ENCODE peak calls at places on chromosome 15, in nine cellular contexts. J is naive thymus-derived CD4-positive, alpha-beta T cell; K is mesenchymal stem cell; F is CD8-positive, alpha-beta memory T cell; W is GM23248; E is heart left ventricle; A is ascending aorta; L is fibroblast of lung; D is tibial artery. I is an unnamed sample. For H3K4me1, the result is how much of the 10 kb centered on the place peaks cover.

GRCh38 chr15:98949624-98950023 is 58.0 kb downstream of the PGPEP1L start:
- DNase-seq in K (no peak), A (no peak), E (no peak), W (no peak), J (no peak), D (no peak), F (no peak), L (no peak), I (no peak)

GRCh38 chr15:34009656-34010055 is 29.3 kb downstream of the AVEN start:
- DNase-seq in E (no peak), A (no peak), L (no peak), J (no peak), D (no peak), F (no peak), W (no peak), K (no peak), I (no peak)

GRCh38 chr15:94004697-94005096 is 226.7 kb upstream of the MCTP2 start:
- DNase-seq in F (no peak), L (no peak), E (no peak), D (peak), W (no peak), K (no peak), J (no peak), A (no peak), I (peak)

GRCh38 chr15:71080705-71081104 is 34.6 kb upstream of the THSD4 start:
- DNase-seq in E (no peak), K (peak), J (no peak), D (peak), L (peak), W (peak), A (no peak), F (no peak), I (no peak)

GRCh38 chr15:81338422-81339007 is 14.6 kb upstream of the STARD5 start:
- DNase-seq in A (no peak), E (peak), W (peak), D (peak), L (peak), J (no peak), F (no peak), K (peak), I (no peak)

GRCh38 chr15:44397869-44398268 is 29.6 kb upstream of the CTDSPL2 start:
- DNase-seq in W (no peak), K (no peak), J (no peak), A (no peak), E (no peak), D (no peak), F (no peak), L (no peak), I (no peak)

GRCh38 chr15:50190723-50191122 is 8.7 kb downstream of the SLC27A2 start:
- DNase-seq in E (no peak), F (no peak), W (no peak), D (no peak), J (no peak), L (no peak), A (no peak), K (no peak), I (no peak)

GRCh38 chr15:40872791-40873526 is 1.1 kb downstream of the RHOV start:
- DNase-seq in J (no peak), E (no peak), W (no peak), F (no peak), L (no peak), D (no peak), A (no peak), K (no peak), I (no peak)

GRCh38 chr15:65651831-65652749 is 30.4 kb downstream of the SLC24A1 start:
- DNase-seq in E (no peak), F (no peak), K (no peak), A (no peak), D (no peak), W (no peak), J (no peak), L (no peak), I (no peak)

GRCh38 chr15:31060429-31061140 is 40.9 kb downstream of the TRPM1 start:
- DNase-seq in W (no peak), J (no peak), K (no peak), E (no peak), F (no peak), L (no peak), D (no peak), A (no peak), I (no peak)

GRCh38 chr15:31296304-31297220 is 30.1 kb upstream of the KLF13 start:
- DNase-seq in F (no peak), E (peak), D (no peak), K (no peak), J (no peak), L (no peak), A (no peak), W (no peak), I (no peak)

GRCh38 chr15:100763764-100764750 is 115.6 kb upstream of the ALDH1A3 start:
- DNase-seq in F (no peak), D (no peak), J (no peak), W (no peak), A (no peak), L (no peak), E (no peak), K (no peak), I (no peak)

GRCh38 chr15:45363334-45363733 is 15.0 kb downstream of the GATM start:
- DNase-seq in A (no peak), F (no peak), L (no peak), D (no peak), K (no peak), E (no peak), W (no peak), J (no peak), I (no peak)

GRCh38 chr15:99438691-99439523 is 126.9 kb upstream of the MEF2A start:
- DNase-seq in D (peak), J (peak), K (peak), F (no peak), W (peak), L (peak), A (no peak), E (peak), I (no peak)

GRCh38 chr15:98874359-98874758 is 133.2 kb downstream of the PGPEP1L start:
- DNase-seq in A (no peak), K (no peak), F (no peak), D (no peak), E (no peak), W (no peak), L (no peak), J (no peak), I (no peak)

GRCh38 chr15:48411971-48412591 is 80.9 kb downstream of the DUT start:
- DNase-seq in K (peak), W (peak), D (no peak), E (no peak), F (no peak), J (no peak), A (no peak), L (peak), I (no peak)

GRCh38 chr15:77144028-77144427 is 73.1 kb upstream of the TSPAN3 start:
- DNase-seq in W (peak), E (no peak), D (no peak), A (no peak), K (peak), J (no peak), F (no peak), L (peak), I (no peak)

GRCh38 chr15:99974246-99974645 is 241.0 kb upstream of the LYSMD4 start:
- DNase-seq in E (no peak), L (no peak), K (no peak), W (no peak), F (no peak), A (no peak), D (no peak), J (no peak), I (no peak)

GRCh38 chr15:31128919-31129768 is 27.6 kb upstream of the TRPM1 start:
- DNase-seq in W (peak), F (peak), D (peak), E (peak), L (peak), J (peak), A (no peak), K (peak), I (peak)

GRCh38 chr15:44545934-44546802 is 9.2 kb downstream of the EIF3J start:
- DNase-seq in L (peak), D (no peak), J (peak), W (peak), E (no peak), F (no peak), A (no peak), K (peak), I (peak)

GRCh38 chr15:77944002-77944867 is 133.3 kb downstream of the TBC1D2B start:
- DNase-seq in F (no peak), L (peak), E (peak), D (peak), W (peak), A (peak), J (no peak), K (peak), I (peak)

GRCh38 chr15:81133782-81134461 is at the start of gene CFAP161:
- DNase-seq in L (peak), F (no peak), K (peak), W (peak), A (peak), E (peak), D (peak), J (no peak), I (peak)

GRCh38 chr15:99296386-99296785 is 45.1 kb downstream of the LRRC28 start:
- DNase-seq in J (no peak), E (no peak), W (peak), F (no peak), D (no peak), K (no peak), L (peak), A (no peak), I (no peak)

GRCh38 chr15:43293402-43293801 is 26.7 kb upstream of the TGM5 start:
- DNase-seq in E (no peak), L (no peak), F (peak), J (no peak), D (no peak), W (peak), K (no peak), A (no peak), I (no peak)

GRCh38 chr15:39747326-39747725 is 35.3 kb downstream of the FSIP1 start:
- DNase-seq in E (no peak), L (peak), A (no peak), K (peak), D (no peak), F (no peak), J (no peak), W (peak), I (no peak)

GRCh38 chr15:39084683-39085530 is 496.0 kb upstream of the THBS1 start:
- DNase-seq in L (peak), A (no peak), E (peak), W (peak), D (no peak), K (peak), J (no peak), F (no peak), I (no peak)

GRCh38 chr15:23897576-23897975 is 210.5 kb upstream of the NDN start:
- DNase-seq in L (no peak), J (no peak), A (no peak), F (no peak), W (no peak), E (no peak), K (no peak), D (no peak), I (no peak)

GRCh38 chr15:81889480-81889871 is 156.3 kb downstream of the MEX3B start:
- DNase-seq in F (no peak), A (no peak), D (no peak), K (peak), L (no peak), E (no peak), J (no peak), W (no peak), I (no peak)

GRCh38 chr15:81336568-81336967 is 12.6 kb upstream of the STARD5 start:
- DNase-seq in L (peak), K (no peak), W (peak), E (no peak), J (peak), F (peak), D (no peak), A (no peak), I (no peak)

GRCh38 chr15:23954931-23955330 is 267.8 kb upstream of the NDN start:
- DNase-seq in A (no peak), D (no peak), W (no peak), L (no peak), J (no peak), K (no peak), E (no peak), F (no peak), I (no peak)

GRCh38 chr15:45784656-45785055 is 149.8 kb downstream of the SQOR start:
- DNase-seq in K (no peak), A (no peak), F (no peak), D (no peak), L (no peak), E (no peak), J (no peak), W (no peak), I (no peak)

GRCh38 chr15:59562787-59563186 is 48.8 kb upstream of the GCNT3 start:
- DNase-seq in E (no peak), K (no peak), F (no peak), A (no peak), J (no peak), D (no peak), L (no peak), W (no peak), I (no peak)

GRCh38 chr15:91032919-91033803 is 10.8 kb upstream of the VPS33B start:
- DNase-seq in W (peak), E (peak), J (peak), L (peak), D (no peak), F (peak), K (peak), A (no peak), I (peak)

GRCh38 chr15:33243869-33244268 is 49.4 kb upstream of the FMN1 start:
- DNase-seq in L (peak), F (no peak), K (peak), E (no peak), A (no peak), D (no peak), J (no peak), W (peak), I (no peak)

GRCh38 chr15:95944193-95944592 is 386.3 kb upstream of the NR2F2 start:
- DNase-seq in W (no peak), A (no peak), J (no peak), E (no peak), L (no peak), D (no peak), K (no peak), F (no peak), I (no peak)

GRCh38 chr15:40928975-40929729 is at the start of gene DLL4:
- DNase-seq in W (peak), F (no peak), D (peak), K (peak), J (peak), L (peak), E (peak), A (no peak), I (peak)

GRCh38 chr15:79078003-79078402 is 12.6 kb downstream of the RASGRF1 start:
- DNase-seq in D (no peak), K (no peak), W (no peak), J (no peak), F (no peak), L (no peak), E (no peak), A (no peak), I (no peak)

GRCh38 chr15:90989040-90989768 is 5.1 kb downstream of the PRC1 start:
- DNase-seq in D (no peak), W (no peak), J (no peak), K (no peak), L (no peak), F (no peak), E (no peak), A (no peak), I (no peak)

GRCh38 chr15:80638553-80639167 is 56.5 kb upstream of the ABHD17C start:
- DNase-seq in E (no peak), W (no peak), F (no peak), J (no peak), K (no peak), L (no peak), D (no peak), A (no peak), I (no peak)

GRCh38 chr15:52290800-52291199 is 4.8 kb downstream of the MYO5C start:
- DNase-seq in F (no peak), L (no peak), D (no peak), A (no peak), E (no peak), J (no peak), K (no peak), W (no peak), I (no peak)
- H3K4me1 ChIP-seq in F (under half), L (under half), D (under half), A (under half), E (under half), J (under half), K (under half), W (under half), I (under half)

GRCh38 chr15:75067123-75067854 is 43.9 kb downstream of the PPCDC start:
- DNase-seq in D (no peak), E (no peak), W (peak), A (no peak), J (no peak), F (no peak), L (peak), K (peak), I (no peak)

GRCh38 chr15:75063338-75063737 is 39.9 kb downstream of the PPCDC start:
- DNase-seq in D (no peak), E (no peak), L (peak), F (no peak), W (peak), A (no peak), J (no peak), K (peak), I (no peak)

GRCh38 chr15:75063889-75064288 is 40.5 kb downstream of the PPCDC start:
- DNase-seq in W (no peak), E (no peak), A (no peak), K (no peak), J (no peak), L (no peak), F (no peak), D (no peak), I (no peak)

GRCh38 chr15:75065851-75066509 is 42.6 kb downstream of the PPCDC start:
- DNase-seq in W (no peak), D (no peak), E (no peak), K (no peak), J (no peak), A (no peak), L (peak), F (no peak), I (no peak)

GRCh38 chr15:75065467-75065850 is 42.1 kb downstream of the PPCDC start:
- DNase-seq in F (no peak), A (no peak), K (no peak), W (no peak), D (no peak), E (no peak), L (peak), J (no peak), I (no peak)
- H3K4me1 ChIP-seq in F (under half), A (under half), K (under half), W (under half), D (under half), E (under half), L (under half), J (under half), I (under half)

DNA sequence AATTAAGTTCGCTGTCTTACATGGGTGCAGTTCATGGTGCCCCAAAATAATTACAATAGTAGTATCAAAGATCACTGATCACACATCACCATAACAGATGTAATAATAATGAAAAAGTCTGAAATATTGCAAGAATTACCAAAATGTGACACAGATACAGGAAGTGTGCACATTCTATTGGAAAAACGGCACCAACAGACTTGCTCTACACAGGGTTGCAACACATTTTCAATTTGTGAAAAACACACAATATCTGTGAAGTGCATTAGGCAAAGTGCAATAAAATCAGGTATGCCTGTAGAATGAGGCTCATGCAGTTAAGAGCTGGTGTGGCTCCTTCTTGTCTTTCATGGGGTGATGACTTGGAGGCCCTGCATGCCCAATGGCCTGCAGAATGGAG is 265.8 kb downstream of the RPLP1 start:
- DNase-seq in K (no peak), F (no peak), W (no peak), E (no peak), J (no peak), L (no peak), A (no peak), D (no peak), I (no peak)
- H3K4me1 ChIP-seq in K (under half), F (half or more), W (under half), E (under half), J (half or more), L (under half), A (under half), D (under half), I (under half)

GRCh38 chr15:57387644-57388076 is 11.4 kb downstream of the CGNL1 start:
- DNase-seq in A (no peak), W (no peak), D (no peak), L (no peak), K (no peak), J (no peak), F (no peak), E (no peak), I (no peak)
- H3K4me1 ChIP-seq in A (under half), W (under half), D (under half), L (under half), K (under half), J (under half), F (under half), E (under half), I (half or more)

DNA sequence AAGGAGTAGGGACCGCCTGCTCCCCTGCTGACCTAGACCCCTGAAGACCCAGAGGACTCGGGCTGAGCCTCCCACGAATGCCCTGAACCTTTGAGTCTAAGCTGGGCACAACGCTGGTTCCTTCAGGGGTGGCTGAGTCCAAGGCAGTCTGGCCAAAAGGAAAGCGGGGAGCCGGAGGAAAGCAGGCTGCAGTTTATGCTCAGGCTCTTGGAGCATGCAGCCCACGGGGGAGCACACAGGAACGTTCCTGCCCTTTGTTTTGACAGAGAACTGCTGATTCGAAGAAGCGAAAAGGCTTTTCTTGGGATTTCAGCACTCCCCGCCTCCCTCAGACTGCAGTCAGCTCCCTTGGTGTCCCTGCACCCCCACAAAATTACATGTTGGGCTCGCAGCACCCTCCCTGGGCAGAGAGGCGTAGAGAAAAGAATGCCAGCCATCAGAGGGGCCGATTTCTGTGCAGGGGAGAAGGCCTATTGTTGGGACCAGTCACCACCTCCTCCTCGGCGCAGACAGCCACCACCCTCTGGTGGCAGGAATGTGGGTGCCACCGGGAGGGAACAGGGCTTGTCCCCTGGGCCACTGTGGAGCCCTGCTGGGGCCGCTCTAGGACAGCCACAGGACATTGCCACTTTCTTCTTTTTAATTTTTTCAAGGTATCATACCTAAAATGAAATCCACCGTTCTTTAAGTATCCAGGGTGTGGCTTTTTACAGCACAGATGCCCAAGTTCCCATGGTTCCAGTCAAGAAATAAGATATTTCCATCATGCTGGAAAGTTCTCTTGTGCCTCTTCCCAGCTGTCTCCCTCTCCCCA is 72.2 kb downstream of the SMAD6 start:
- DNase-seq in K (peak), F (peak), L (peak), J (peak), A (peak), D (peak), W (peak), E (peak), I (peak)
- H3K4me1 ChIP-seq in K (half or more), F (under half), L (under half), J (under half), A (under half), D (under half), W (under half), E (under half), I (half or more)

I was measured in heart right ventricle.